ENCODE peak calls at places on chromosomes 1 and 21, in four cellular contexts. One of them, this sample, is unnamed.

GRCh38 chr1:228226956-228227791 is 19.3 kb downstream of the OBSCN start:
- DNase-seq in SK-N-SH: no peak
- DNase-seq in GM12878: no peak
- DNase-seq in WTC11: no peak
- DNase-seq in this sample: no peak

GRCh38 chr21:37896788-37897187 is 19.5 kb downstream of the KCNJ6 start:
- DNase-seq in WTC11: no peak
- DNase-seq in SK-N-SH: no peak
- DNase-seq in GM12878: no peak
- DNase-seq in this sample: no peak

GRCh38 chr1:8665824-8666223 is 151.6 kb downstream of the RERE start:
- DNase-seq in GM12878: no peak
- DNase-seq in SK-N-SH: no peak
- DNase-seq in WTC11: no peak
- DNase-seq in this sample: no peak

GRCh38 chr1:229714306-229714705 is 88.3 kb downstream of the URB2 start:
- DNase-seq in GM12878: no peak
- DNase-seq in WTC11: no peak
- DNase-seq in SK-N-SH: no peak
- DNase-seq in this sample: no peak

GRCh38 chr1:23367791-23368561 is 1.7 kb downstream of the ZNF436 start:
- DNase-seq in SK-N-SH: peak
- DNase-seq in GM12878: peak
- DNase-seq in WTC11: peak
- DNase-seq in this sample: peak

GRCh38 chr21:45524756-45525152 is 17.5 kb downstream of the SLC19A1 start:
- DNase-seq in WTC11: peak
- DNase-seq in SK-N-SH: no peak
- DNase-seq in GM12878: no peak
- DNase-seq in this sample: no peak

GRCh38 chr1:213613549-213613948 is 374.2 kb upstream of the PROX1 start:
- DNase-seq in GM12878: no peak
- DNase-seq in SK-N-SH: no peak
- DNase-seq in WTC11: no peak
- DNase-seq in this sample: no peak

GRCh38 chr1:66380452-66381212 is 153.3 kb upstream of the SGIP1 start:
- DNase-seq in WTC11: no peak
- DNase-seq in SK-N-SH: no peak
- DNase-seq in GM12878: peak
- DNase-seq in this sample: no peak

GRCh38 chr1:206912445-206913095 is 9.2 kb downstream of the FCMR start:
- DNase-seq in WTC11: peak
- DNase-seq in SK-N-SH: peak
- DNase-seq in GM12878: no peak
- DNase-seq in this sample: peak

GRCh38 chr1:212234431-212235298 is 50.5 kb upstream of the PPP2R5A start:
- DNase-seq in GM12878: no peak
- DNase-seq in WTC11: no peak
- DNase-seq in SK-N-SH: peak
- DNase-seq in this sample: peak

GRCh38 chr1:33502726-33503125 is 30.3 kb downstream of the ZSCAN20 start:
- DNase-seq in SK-N-SH: no peak
- DNase-seq in WTC11: no peak
- DNase-seq in GM12878: no peak
- DNase-seq in this sample: no peak

GRCh38 chr21:16605588-16605987 is 875.8 kb downstream of the USP25 start:
- DNase-seq in GM12878: no peak
- DNase-seq in SK-N-SH: peak
- DNase-seq in WTC11: no peak
- DNase-seq in this sample: no peak

GRCh38 chr1:60972841-60973364 is 109.5 kb upstream of the NFIA start:
- DNase-seq in WTC11: no peak
- DNase-seq in GM12878: no peak
- DNase-seq in SK-N-SH: no peak
- DNase-seq in this sample: no peak

GRCh38 chr1:91712981-91713841 is 172.7 kb downstream of the TGFBR3 start:
- DNase-seq in WTC11: no peak
- DNase-seq in SK-N-SH: no peak
- DNase-seq in GM12878: peak
- DNase-seq in this sample: no peak

GRCh38 chr21:33578214-33578613 is 10.3 kb downstream of the DONSON start:
- DNase-seq in GM12878: no peak
- DNase-seq in SK-N-SH: no peak
- DNase-seq in WTC11: no peak
- DNase-seq in this sample: no peak

GRCh38 chr1:210244746-210245367 is 12.3 kb downstream of the SERTAD4 start:
- DNase-seq in WTC11: no peak
- DNase-seq in SK-N-SH: no peak
- DNase-seq in GM12878: no peak
- DNase-seq in this sample: no peak

GRCh38 chr1:33966346-33967141 is 102.7 kb downstream of the HMGB4 start:
- DNase-seq in WTC11: no peak
- DNase-seq in SK-N-SH: no peak
- DNase-seq in GM12878: no peak
- DNase-seq in this sample: no peak

GRCh38 chr1:165988275-165988674 is 160.9 kb downstream of the UCK2 start:
- DNase-seq in SK-N-SH: no peak
- DNase-seq in WTC11: no peak
- DNase-seq in GM12878: no peak
- DNase-seq in this sample: no peak

GRCh38 chr1:92994105-92994712 is 32.9 kb upstream of the DIPK1A start:
- DNase-seq in WTC11: peak
- DNase-seq in GM12878: no peak
- DNase-seq in SK-N-SH: peak
- DNase-seq in this sample: peak

GRCh38 chr21:37044643-37045042 is 28.2 kb downstream of the PIGP start:
- DNase-seq in SK-N-SH: no peak
- DNase-seq in WTC11: no peak
- DNase-seq in GM12878: no peak
- DNase-seq in this sample: no peak

GRCh38 chr1:226738995-226739695 is at the start of gene ITPKB:
- DNase-seq in SK-N-SH: peak
- DNase-seq in WTC11: no peak
- DNase-seq in GM12878: no peak
- DNase-seq in this sample: no peak

GRCh38 chr1:150576794-150577556 is 2.4 kb downstream of the MCL1 start:
- DNase-seq in SK-N-SH: no peak
- DNase-seq in WTC11: no peak
- DNase-seq in GM12878: no peak
- DNase-seq in this sample: no peak

GRCh38 chr1:38476111-38476783 is 383.3 kb downstream of the RRAGC start:
- DNase-seq in GM12878: no peak
- DNase-seq in SK-N-SH: peak
- DNase-seq in WTC11: peak
- DNase-seq in this sample: no peak

GRCh38 chr1:168465942-168466702 is 77.7 kb downstream of the XCL2 start:
- DNase-seq in SK-N-SH: peak
- DNase-seq in GM12878: peak
- DNase-seq in WTC11: no peak
- DNase-seq in this sample: peak

GRCh38 chr21:25838809-25839208 is 104.0 kb downstream of the GABPA start:
- DNase-seq in SK-N-SH: no peak
- DNase-seq in WTC11: no peak
- DNase-seq in GM12878: no peak
- DNase-seq in this sample: no peak

GRCh38 chr1:37892151-37893047 is 33.0 kb upstream of the MTF1 start:
- DNase-seq in SK-N-SH: no peak
- DNase-seq in GM12878: no peak
- DNase-seq in WTC11: no peak
- DNase-seq in this sample: no peak

GRCh38 chr1:28370220-28371010 is 875 bp downstream of the PHACTR4 start:
- DNase-seq in GM12878: no peak
- DNase-seq in SK-N-SH: peak
- DNase-seq in WTC11: no peak
- DNase-seq in this sample: peak

GRCh38 chr1:201633811-201634210 is 94.9 kb downstream of the NAV1 start:
- DNase-seq in WTC11: no peak
- DNase-seq in GM12878: no peak
- DNase-seq in SK-N-SH: no peak
- DNase-seq in this sample: no peak

GRCh38 chr1:22778842-22779520 is 68.3 kb downstream of the EPHB2 start:
- DNase-seq in SK-N-SH: no peak
- DNase-seq in WTC11: no peak
- DNase-seq in GM12878: no peak
- DNase-seq in this sample: no peak

GRCh38 chr21:27759091-27759659 is 792.3 kb upstream of the ADAMTS5 start:
- DNase-seq in SK-N-SH: no peak
- DNase-seq in GM12878: no peak
- DNase-seq in WTC11: peak
- DNase-seq in this sample: no peak

GRCh38 chr1:228101994-228102790 is 933 bp downstream of the C1orf35 start:
- DNase-seq in SK-N-SH: peak
- DNase-seq in GM12878: no peak
- DNase-seq in WTC11: peak
- DNase-seq in this sample: peak

GRCh38 chr1:112849967-112850641 is 105.9 kb downstream of the SLC16A1 start:
- DNase-seq in SK-N-SH: no peak
- DNase-seq in WTC11: peak
- DNase-seq in GM12878: no peak
- DNase-seq in this sample: no peak

GRCh38 chr1:9655127-9655723 is 3.7 kb downstream of the PIK3CD start:
- DNase-seq in GM12878: no peak
- DNase-seq in WTC11: no peak
- DNase-seq in SK-N-SH: no peak
- DNase-seq in this sample: no peak

GRCh38 chr1:107622975-107623374 is 342.0 kb downstream of the VAV3 start:
- DNase-seq in SK-N-SH: no peak
- DNase-seq in GM12878: no peak
- DNase-seq in WTC11: no peak
- DNase-seq in this sample: no peak

GRCh38 chr1:112882271-112882744 is 73.7 kb downstream of the SLC16A1 start:
- DNase-seq in GM12878: no peak
- DNase-seq in WTC11: no peak
- DNase-seq in SK-N-SH: peak
- DNase-seq in this sample: no peak

GRCh38 chr1:78178816-78179215 is 133.1 kb downstream of the GIPC2 start:
- DNase-seq in GM12878: no peak
- DNase-seq in WTC11: no peak
- DNase-seq in SK-N-SH: no peak
- DNase-seq in this sample: no peak

DNA sequence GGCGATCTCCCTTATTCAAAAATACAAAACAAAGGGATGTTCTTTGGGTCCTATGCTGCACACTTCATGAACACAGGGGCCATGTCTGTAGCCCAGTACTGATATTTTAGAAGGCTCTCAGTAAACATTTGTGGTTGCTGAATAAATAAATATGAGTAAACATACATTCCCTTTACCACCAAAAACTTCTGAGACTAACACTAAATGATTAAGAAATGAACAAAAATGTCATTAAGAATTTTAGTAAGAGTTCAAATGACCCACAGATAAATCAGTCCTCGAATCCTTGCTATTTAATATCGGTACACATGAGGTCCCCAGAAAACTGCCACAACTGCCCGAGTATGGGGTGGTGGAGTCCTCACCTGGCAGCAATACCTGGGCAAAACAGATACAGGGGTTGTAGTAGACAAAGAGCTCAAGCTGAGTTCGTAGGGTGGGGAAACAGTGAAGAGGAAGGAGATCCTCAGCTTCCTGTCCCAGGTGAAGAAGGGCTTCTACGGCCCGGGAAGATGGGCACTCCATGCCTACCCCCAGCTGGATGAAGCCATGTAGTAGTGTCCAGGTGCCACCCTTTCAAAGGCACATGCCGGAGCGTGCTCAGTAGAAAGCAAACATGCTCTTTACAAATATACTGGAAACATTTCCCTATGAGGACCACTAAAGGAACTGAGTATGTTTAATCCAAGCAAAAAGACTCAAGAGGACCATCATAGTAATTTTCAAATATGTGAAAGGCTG is 72.6 kb upstream of the ARHGAP29 start:
- DNase-seq in WTC11: no peak
- DNase-seq in GM12878: no peak
- DNase-seq in SK-N-SH: no peak
- DNase-seq in this sample: no peak
- TF ChIP-seq USF1 in WTC11: no peak
- TF ChIP-seq USF1 in GM12878: no peak
- TF ChIP-seq USF1 in SK-N-SH: no peak
- TF ChIP-seq USF1 in this sample: no peak

DNA sequence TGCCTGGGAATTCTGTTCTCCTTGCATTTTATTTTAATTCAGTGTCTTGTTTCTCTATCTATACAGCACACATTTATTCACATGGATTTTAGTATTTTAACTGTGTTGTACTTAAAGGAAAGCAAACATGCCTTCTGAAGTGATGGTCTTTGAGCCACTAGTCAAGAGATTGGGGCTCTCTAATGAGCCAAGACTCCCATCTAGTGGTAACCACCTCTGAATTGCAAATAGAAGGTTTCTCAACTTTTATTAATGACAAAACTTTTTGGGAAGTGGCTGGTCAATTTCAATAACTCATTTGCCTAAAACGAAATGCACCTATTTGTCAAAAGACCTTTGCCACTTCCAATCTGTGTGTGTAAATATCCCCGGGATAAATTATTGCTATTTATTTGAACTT is 199.6 kb downstream of the LTN1 start:
- DNase-seq in WTC11: no peak
- DNase-seq in GM12878: no peak
- DNase-seq in SK-N-SH: peak
- DNase-seq in this sample: no peak
- TF ChIP-seq USF1 in WTC11: no peak
- TF ChIP-seq USF1 in GM12878: no peak
- TF ChIP-seq USF1 in SK-N-SH: no peak
- TF ChIP-seq USF1 in this sample: no peak

DNA sequence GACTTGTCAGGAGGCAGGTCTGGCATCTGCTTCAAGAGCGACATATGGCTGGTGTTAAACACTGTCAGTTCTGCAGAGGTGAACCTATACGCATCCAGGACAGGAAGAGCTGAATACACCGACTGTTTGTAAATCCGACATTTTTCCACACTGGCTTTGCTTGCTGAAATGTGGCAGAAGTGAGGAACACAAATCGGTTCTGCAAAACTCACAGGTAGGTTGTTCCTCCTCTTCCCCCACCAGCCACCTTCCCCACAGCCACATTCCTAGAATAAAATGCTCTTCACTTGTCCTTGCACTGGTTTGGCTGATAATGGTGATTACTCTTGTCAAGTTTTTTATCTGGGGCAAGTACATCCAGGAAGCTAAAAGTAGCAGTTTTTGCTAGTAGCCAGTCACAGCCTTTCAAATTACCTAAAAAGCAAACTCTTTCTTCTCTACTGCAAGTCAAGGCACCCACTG is 289.2 kb downstream of the GRIK1 start:
- DNase-seq in GM12878: no peak
- DNase-seq in SK-N-SH: no peak
- DNase-seq in WTC11: no peak
- DNase-seq in this sample: peak
- TF ChIP-seq USF1 in GM12878: no peak
- TF ChIP-seq USF1 in SK-N-SH: no peak
- TF ChIP-seq USF1 in WTC11: no peak
- TF ChIP-seq USF1 in this sample: no peak

DNA sequence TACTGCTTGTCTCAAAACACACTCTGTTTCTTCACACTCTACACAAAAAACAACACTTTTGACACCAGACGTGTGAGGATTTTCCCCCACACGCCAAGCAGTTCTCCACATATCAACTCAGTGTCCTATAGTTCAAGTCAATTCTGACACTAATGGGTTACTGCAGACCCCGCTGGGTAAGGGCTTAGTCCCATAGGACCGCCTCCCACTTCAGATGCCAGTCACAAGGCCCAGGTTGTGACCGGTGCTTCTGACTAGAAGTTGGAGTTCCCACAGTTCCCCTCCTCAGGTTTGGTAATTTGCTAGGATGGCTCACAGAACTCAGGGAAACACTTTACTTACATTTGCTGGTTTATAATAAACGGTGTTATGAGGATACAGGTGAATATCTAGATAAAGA is 19.9 kb downstream of the VPS13D start:
- DNase-seq in SK-N-SH: no peak
- DNase-seq in GM12878: no peak
- DNase-seq in WTC11: no peak
- DNase-seq in this sample: no peak
- TF ChIP-seq USF1 in SK-N-SH: no peak
- TF ChIP-seq USF1 in GM12878: no peak
- TF ChIP-seq USF1 in WTC11: no peak
- TF ChIP-seq USF1 in this sample: no peak